ENCODE peak calls at places on chromosomes 1 and 21, in four cellular contexts. G, L, W and T are unnamed samples. For H3K27me3, the result is how much of the 10 kb centered on the place peaks cover.

GRCh38 chr1:68585371-68585770 is 88.5 kb upstream of the DEPDC1 start:
- DNase-seq in W (no peak), L (no peak), G (no peak), T (no peak)

GRCh38 chr1:26373789-26374188 is 1.2 kb upstream of the ZNF683 start:
- DNase-seq in G (no peak), W (no peak), L (no peak), T (no peak)

GRCh38 chr1:183417691-183418491 is at the start of gene NMNAT2:
- DNase-seq in L (peak), W (peak), G (peak), T (peak)

GRCh38 chr1:93705897-93706500 is 24.4 kb upstream of the BCAR3 start:
- DNase-seq in W (no peak), L (no peak), G (no peak), T (no peak)

GRCh38 chr1:28208818-28209441 is 23.9 kb downstream of the DNAJC8 start:
- DNase-seq in W (peak), L (peak), G (peak), T (peak)

GRCh38 chr21:27047331-27048314 is 80.7 kb upstream of the ADAMTS5 start:
- DNase-seq in G (no peak), W (peak), L (no peak), T (no peak)

GRCh38 chr1:26429741-26430140 is 2.4 kb upstream of the DHDDS start:
- DNase-seq in W (no peak), G (no peak), L (no peak), T (no peak)

GRCh38 chr1:160133990-160134770 is 17.2 kb upstream of the ATP1A4 start:
- DNase-seq in W (no peak), G (no peak), L (no peak), T (no peak)

GRCh38 chr1:228827026-228827425 is 91.7 kb downstream of the RHOU start:
- DNase-seq in L (no peak), G (no peak), W (no peak), T (no peak)

GRCh38 chr1:3908886-3909517 is 8.9 kb upstream of the C1orf174 start:
- DNase-seq in W (no peak), G (no peak), L (no peak), T (no peak)

GRCh38 chr1:26555550-26555981 is 26.0 kb downstream of the RPS6KA1 start:
- DNase-seq in L (peak), W (no peak), G (no peak), T (peak)

GRCh38 chr1:239810071-239810481 is 281.6 kb upstream of the FMN2 start:
- DNase-seq in W (no peak), G (no peak), L (no peak), T (no peak)

GRCh38 chr1:240244968-240245628 is 153.4 kb downstream of the FMN2 start:
- DNase-seq in L (no peak), W (peak), G (no peak), T (no peak)

GRCh38 chr21:45562401-45562800 is 20.2 kb upstream of the SLC19A1 start:
- DNase-seq in W (no peak), G (no peak), L (no peak), T (no peak)
- H3K27me3 ChIP-seq in W (under half), G (half or more), L (under half), T (under half)

GRCh38 chr1:20371411-20371810 is 80.7 kb downstream of the VWA5B1 start:
- DNase-seq in L (no peak), W (peak), G (no peak), T (no peak)

GRCh38 chr1:20373764-20374163 is 83.1 kb downstream of the VWA5B1 start:
- DNase-seq in L (no peak), W (no peak), G (peak), T (no peak)

GRCh38 chr1:20372676-20373075 is 82.0 kb downstream of the VWA5B1 start:
- DNase-seq in G (no peak), L (no peak), W (no peak), T (no peak)

GRCh38 chr1:20371883-20372282 is 81.2 kb downstream of the VWA5B1 start:
- DNase-seq in L (no peak), W (no peak), G (no peak), T (no peak)

DNA sequence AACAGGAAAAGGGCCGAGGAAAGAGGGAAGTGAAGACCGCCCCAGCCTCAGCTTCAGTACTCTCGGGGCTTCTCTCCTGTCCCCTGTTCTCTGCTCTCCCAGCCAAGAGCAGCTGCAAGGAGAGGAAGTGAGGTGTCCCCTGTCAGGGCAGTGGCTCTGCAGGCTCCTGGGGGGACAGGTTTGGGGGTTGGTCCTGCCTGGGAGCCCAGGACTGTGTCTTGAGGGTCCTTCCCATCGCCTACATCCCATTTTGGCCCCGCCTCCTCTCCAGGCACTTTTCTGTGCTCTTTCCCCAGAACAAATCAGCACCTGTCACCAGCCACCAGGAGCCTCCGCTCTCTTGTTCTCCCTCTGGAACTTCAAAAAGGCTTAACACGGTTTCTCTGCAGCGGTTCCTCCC is 82.6 kb downstream of the VWA5B1 start:
- DNase-seq in G (no peak), L (no peak), W (no peak), T (no peak)
- H3K27me3 ChIP-seq in G (under half), L (under half), W (under half), T (under half)

GRCh38 chr1:54012862-54013261 is 5.1 kb downstream of the LDLRAD1 start:
- DNase-seq in L (no peak), G (no peak), W (no peak), T (no peak)

GRCh38 chr1:54013393-54014008 is 4.5 kb downstream of the LDLRAD1 start:
- DNase-seq in L (no peak), G (no peak), W (no peak), T (no peak)

GRCh38 chr1:54016343-54017282 is 1.4 kb downstream of the LDLRAD1 start:
- DNase-seq in L (no peak), G (peak), W (peak), T (no peak)

GRCh38 chr1:54012008-54012325 is 6.0 kb downstream of the LDLRAD1 start:
- DNase-seq in W (no peak), G (no peak), L (no peak), T (no peak)

GRCh38 chr1:54014009-54014629 is 3.9 kb downstream of the LDLRAD1 start:
- DNase-seq in W (no peak), G (no peak), L (no peak), T (no peak)
- H3K27me3 ChIP-seq in W (under half), G (under half), L (under half), T (under half)

GRCh38 chr1:92488832-92489231 is 2.1 kb upstream of the GFI1 start:
- DNase-seq in W (no peak), L (no peak), G (no peak), T (no peak)
- H3K27me3 ChIP-seq in W (under half), L (under half), G (under half), T (half or more)

GRCh38 chr21:42748620-42749176 is 95.3 kb downstream of the PDE9A start:
- DNase-seq in W (no peak), G (no peak), L (no peak), T (no peak)
- H3K27me3 ChIP-seq in W (under half), G (under half), L (under half), T (under half)

GRCh38 chr21:25850126-25850831 is 115.5 kb downstream of the GABPA start:
- DNase-seq in L (no peak), W (no peak), G (no peak), T (no peak)
- H3K27me3 ChIP-seq in L (under half), W (under half), G (under half), T (under half)

GRCh38 chr1:217134857-217135568 is 411.8 kb upstream of the ESRRG start:
- DNase-seq in L (no peak), G (no peak), W (peak), T (no peak)
- H3K27me3 ChIP-seq in L (under half), G (under half), W (under half), T (under half)

GRCh38 chr1:7971024-7971423 is 9.5 kb downstream of the PARK7 start:
- DNase-seq in G (no peak), L (no peak), W (no peak), T (no peak)
- H3K27me3 ChIP-seq in G (under half), L (under half), W (under half), T (under half)